ENCODE peak calls at places on chromosome 6, in eight cellular contexts. E, P, W, O, N, R, G and J are unnamed samples.

GRCh38 chr6:116631379-116631990 is 15.2 kb downstream of the RSPH4A start:
- DNase-seq in E (no peak), P (no peak), W (no peak), O (no peak), N (no peak), R (no peak), G (peak; percentile 12), J (peak; percentile 94)

GRCh38 chr6:112030965-112031660 is 22.8 kb upstream of the CCN6 start:
- DNase-seq in E (no peak), P (no peak), W (peak; percentile 55), O (no peak), N (no peak), R (no peak), G (no peak), J (no peak)

GRCh38 chr6:42104807-42105713 is 37.4 kb downstream of the C6orf132 start:
- DNase-seq in E (no peak), P (no peak), W (no peak), O (no peak), N (no peak), R (no peak), G (no peak), J (no peak)

GRCh38 chr6:90315354-90315960 is 18.8 kb upstream of the BACH2 start:
- DNase-seq in E (no peak), P (no peak), W (no peak), O (no peak), N (no peak), R (no peak), G (no peak), J (no peak)

GRCh38 chr6:30447237-30447636 is 42.1 kb upstream of the HLA-E start:
- DNase-seq in E (peak; percentile 35), P (no peak), W (peak; percentile 24), O (no peak), N (no peak), R (peak; percentile 59), G (no peak), J (peak; percentile 45)

GRCh38 chr6:160992323-160993314 is 1.1 kb downstream of the MAP3K4 start:
- DNase-seq in E (peak; percentile 31), P (peak; percentile 80), W (peak; percentile 80), O (no peak), N (no peak), R (peak; percentile 75), G (peak; percentile 44), J (peak; percentile 66)

GRCh38 chr6:90343581-90343980 is 46.9 kb upstream of the BACH2 start:
- DNase-seq in E (no peak), P (peak; percentile 20), W (peak; percentile 61), O (no peak), N (no peak), R (peak; percentile 35), G (no peak), J (no peak)

GRCh38 chr6:170441316-170441715 is 111.8 kb downstream of the PSMB1 start:
- DNase-seq in E (no peak), P (peak; percentile 45), W (no peak), O (no peak), N (no peak), R (no peak), G (no peak), J (no peak)

GRCh38 chr6:166751051-166751595 is 124.1 kb upstream of the RPS6KA2 start:
- DNase-seq in E (peak; percentile 45), P (no peak), W (peak; percentile 42), O (no peak), N (no peak), R (no peak), G (no peak), J (no peak)

GRCh38 chr6:167550936-167551633 is 226.2 kb downstream of the TTLL2 start:
- DNase-seq in E (no peak), P (no peak), W (peak; percentile 89), O (no peak), N (no peak), R (no peak), G (no peak), J (no peak)